ENCODE peak calls at places on chromosomes 11 and 22, in six cellular contexts. One of them, this sample, is unnamed.

GRCh38 chr11:6437993-6438392 is 2.8 kb downstream of the HPX start:
- DNase-seq in choroid plexus epithelial cell: no peak
- DNase-seq in mucosa of descending colon: no peak
- DNase-seq in Peyer's patch: no peak
- DNase-seq in kidney: no peak
- DNase-seq in lower leg skin: no peak
- DNase-seq in this sample: no peak

GRCh38 chr11:78074756-78075155 is 4.9 kb downstream of the NDUFC2 start:
- DNase-seq in choroid plexus epithelial cell: no peak
- DNase-seq in mucosa of descending colon: no peak
- DNase-seq in Peyer's patch: no peak
- DNase-seq in kidney: no peak
- DNase-seq in lower leg skin: no peak
- DNase-seq in this sample: no peak

GRCh38 chr22:39537981-39538380 is 5.4 kb upstream of the RPS19BP1 start:
- DNase-seq in choroid plexus epithelial cell: no peak
- DNase-seq in mucosa of descending colon: no peak
- DNase-seq in Peyer's patch: no peak
- DNase-seq in kidney: no peak
- DNase-seq in lower leg skin: no peak
- DNase-seq in this sample: no peak

GRCh38 chr11:119742263-119742861 is 13.4 kb upstream of the NECTIN1 start:
- DNase-seq in choroid plexus epithelial cell: no peak
- DNase-seq in mucosa of descending colon: peak
- DNase-seq in Peyer's patch: no peak
- DNase-seq in kidney: no peak
- DNase-seq in lower leg skin: no peak
- DNase-seq in this sample: no peak

GRCh38 chr11:25943777-25944661 is 387.9 kb upstream of the ANO3 start:
- DNase-seq in choroid plexus epithelial cell: no peak
- DNase-seq in mucosa of descending colon: peak
- DNase-seq in Peyer's patch: no peak
- DNase-seq in kidney: peak
- DNase-seq in lower leg skin: no peak
- DNase-seq in this sample: no peak

GRCh38 chr11:130068986-130069683 is 559 bp upstream of the APLP2 start:
- DNase-seq in choroid plexus epithelial cell: peak
- DNase-seq in mucosa of descending colon: no peak
- DNase-seq in Peyer's patch: peak
- DNase-seq in kidney: peak
- DNase-seq in lower leg skin: peak
- DNase-seq in this sample: peak

GRCh38 chr11:130771708-130772107 is 144.6 kb downstream of the SNX19 start:
- DNase-seq in choroid plexus epithelial cell: peak
- DNase-seq in mucosa of descending colon: no peak
- DNase-seq in Peyer's patch: no peak
- DNase-seq in kidney: no peak
- DNase-seq in lower leg skin: no peak
- DNase-seq in this sample: peak

GRCh38 chr11:46736146-46736545 is 17.1 kb downstream of the F2 start:
- DNase-seq in choroid plexus epithelial cell: no peak
- DNase-seq in mucosa of descending colon: no peak
- DNase-seq in Peyer's patch: no peak
- DNase-seq in kidney: no peak
- DNase-seq in lower leg skin: peak
- DNase-seq in this sample: no peak

GRCh38 chr11:62552931-62553838 is 6.6 kb upstream of the AHNAK start:
- DNase-seq in choroid plexus epithelial cell: peak
- DNase-seq in mucosa of descending colon: peak
- DNase-seq in Peyer's patch: peak
- DNase-seq in kidney: peak
- DNase-seq in lower leg skin: peak
- DNase-seq in this sample: peak

GRCh38 chr11:119047205-119047604 is 9.8 kb downstream of the HYOU1 start:
- DNase-seq in choroid plexus epithelial cell: no peak
- DNase-seq in mucosa of descending colon: peak
- DNase-seq in Peyer's patch: no peak
- DNase-seq in kidney: peak
- DNase-seq in lower leg skin: no peak
- DNase-seq in this sample: no peak

GRCh38 chr22:26409705-26410376 is 19.2 kb upstream of the ASPHD2 start:
- DNase-seq in choroid plexus epithelial cell: no peak
- DNase-seq in mucosa of descending colon: no peak
- DNase-seq in Peyer's patch: no peak
- DNase-seq in kidney: no peak
- DNase-seq in lower leg skin: no peak
- DNase-seq in this sample: no peak

GRCh38 chr11:11993814-11994213 is 14.6 kb downstream of the DKK3 start:
- DNase-seq in choroid plexus epithelial cell: peak
- DNase-seq in mucosa of descending colon: no peak
- DNase-seq in Peyer's patch: no peak
- DNase-seq in kidney: no peak
- DNase-seq in lower leg skin: peak
- DNase-seq in this sample: peak

GRCh38 chr11:46361283-46362145 is 14.3 kb downstream of the DGKZ start:
- DNase-seq in choroid plexus epithelial cell: peak
- DNase-seq in mucosa of descending colon: no peak
- DNase-seq in Peyer's patch: peak
- DNase-seq in kidney: peak
- DNase-seq in lower leg skin: peak
- DNase-seq in this sample: peak

GRCh38 chr11:10514210-10514609 is 26.8 kb downstream of the RNF141 start:
- DNase-seq in choroid plexus epithelial cell: peak
- DNase-seq in mucosa of descending colon: no peak
- DNase-seq in Peyer's patch: no peak
- DNase-seq in kidney: no peak
- DNase-seq in lower leg skin: no peak
- DNase-seq in this sample: peak

GRCh38 chr11:120555433-120555773 is 43.9 kb downstream of the GRIK4 start:
- DNase-seq in choroid plexus epithelial cell: no peak
- DNase-seq in mucosa of descending colon: no peak
- DNase-seq in Peyer's patch: no peak
- DNase-seq in kidney: no peak
- DNase-seq in lower leg skin: no peak
- DNase-seq in this sample: no peak

GRCh38 chr11:64598797-64599697 is 8.0 kb downstream of the SLC22A12 start:
- DNase-seq in choroid plexus epithelial cell: no peak
- DNase-seq in mucosa of descending colon: peak
- DNase-seq in Peyer's patch: no peak
- DNase-seq in kidney: peak
- DNase-seq in lower leg skin: no peak
- DNase-seq in this sample: no peak

GRCh38 chr11:62142043-62142375 is 18.2 kb downstream of the INCENP start:
- DNase-seq in choroid plexus epithelial cell: no peak
- DNase-seq in mucosa of descending colon: no peak
- DNase-seq in Peyer's patch: no peak
- DNase-seq in kidney: no peak
- DNase-seq in lower leg skin: peak
- DNase-seq in this sample: no peak

GRCh38 chr22:38211556-38211955 is 9.8 kb downstream of the MAFF start:
- DNase-seq in choroid plexus epithelial cell: no peak
- DNase-seq in mucosa of descending colon: no peak
- DNase-seq in Peyer's patch: no peak
- DNase-seq in kidney: no peak
- DNase-seq in lower leg skin: no peak
- DNase-seq in this sample: no peak

GRCh38 chr22:38212442-38212841 is 10.6 kb downstream of the MAFF start:
- DNase-seq in choroid plexus epithelial cell: no peak
- DNase-seq in mucosa of descending colon: no peak
- DNase-seq in Peyer's patch: no peak
- DNase-seq in kidney: no peak
- DNase-seq in lower leg skin: no peak
- DNase-seq in this sample: no peak

GRCh38 chr22:38215156-38216038 is 13.6 kb downstream of the MAFF start:
- DNase-seq in choroid plexus epithelial cell: no peak
- DNase-seq in mucosa of descending colon: no peak
- DNase-seq in Peyer's patch: no peak
- DNase-seq in kidney: no peak
- DNase-seq in lower leg skin: no peak
- DNase-seq in this sample: no peak

GRCh38 chr22:38213319-38214247 is 11.8 kb downstream of the MAFF start:
- DNase-seq in choroid plexus epithelial cell: no peak
- DNase-seq in mucosa of descending colon: no peak
- DNase-seq in Peyer's patch: no peak
- DNase-seq in kidney: no peak
- DNase-seq in lower leg skin: no peak
- DNase-seq in this sample: no peak

DNA sequence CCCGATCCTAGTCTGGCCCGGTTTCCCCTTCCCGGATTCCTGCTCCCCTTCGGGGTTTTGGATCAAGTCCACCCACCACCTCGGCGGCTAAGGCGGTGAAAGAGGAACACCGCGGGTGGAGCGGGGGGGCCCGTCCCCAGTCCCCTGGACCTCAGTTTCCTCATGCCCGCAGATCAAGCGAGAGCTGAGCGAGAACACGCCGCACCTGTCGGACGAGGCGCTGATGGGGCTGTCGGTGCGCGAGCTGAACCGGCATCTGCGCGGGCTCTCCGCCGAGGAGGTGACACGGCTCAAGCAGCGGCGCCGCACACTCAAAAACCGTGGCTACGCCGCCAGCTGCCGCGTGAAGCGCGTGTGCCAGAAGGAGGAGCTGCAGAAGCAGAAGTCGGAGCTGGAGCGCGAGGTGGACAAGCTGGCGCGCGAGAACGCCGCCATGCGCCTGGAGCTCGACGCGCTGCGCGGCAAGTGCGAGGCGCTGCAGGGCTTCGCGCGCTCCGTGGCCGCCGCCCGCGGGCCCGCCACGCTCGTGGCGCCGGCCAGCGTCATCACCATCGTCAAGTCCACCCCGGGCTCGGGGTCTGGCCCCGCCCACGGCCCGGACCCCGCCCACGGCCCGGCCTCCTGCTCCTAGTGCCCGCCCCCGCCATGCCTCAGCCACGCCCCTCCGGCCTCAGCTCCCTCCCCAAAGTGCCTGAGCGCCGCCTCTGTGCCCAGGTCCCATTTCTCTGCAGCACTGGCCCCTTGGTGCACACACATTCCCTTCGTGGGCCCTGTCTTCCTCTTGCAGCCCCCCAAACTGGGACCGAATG is 12.7 kb downstream of the MAFF start:
- DNase-seq in choroid plexus epithelial cell: peak
- DNase-seq in mucosa of descending colon: peak
- DNase-seq in Peyer's patch: peak
- DNase-seq in kidney: peak
- DNase-seq in lower leg skin: peak
- DNase-seq in this sample: peak
- H3K4me3 ChIP-seq in choroid plexus epithelial cell: peak
- H3K4me3 ChIP-seq in mucosa of descending colon: no peak
- H3K4me3 ChIP-seq in Peyer's patch: peak
- H3K4me3 ChIP-seq in kidney: peak
- H3K4me3 ChIP-seq in lower leg skin: no peak
- H3K4me3 ChIP-seq in this sample: peak

GRCh38 chr22:25332386-25332785 is 112.9 kb downstream of the CRYBB2 start:
- DNase-seq in choroid plexus epithelial cell: no peak
- DNase-seq in mucosa of descending colon: no peak
- DNase-seq in Peyer's patch: no peak
- DNase-seq in kidney: no peak
- DNase-seq in lower leg skin: no peak
- DNase-seq in this sample: no peak

GRCh38 chr22:25331050-25331449 is 111.6 kb downstream of the CRYBB2 start:
- DNase-seq in choroid plexus epithelial cell: no peak
- DNase-seq in mucosa of descending colon: no peak
- DNase-seq in Peyer's patch: no peak
- DNase-seq in kidney: no peak
- DNase-seq in lower leg skin: no peak
- DNase-seq in this sample: no peak

GRCh38 chr22:25334091-25334490 is 114.7 kb downstream of the CRYBB2 start:
- DNase-seq in choroid plexus epithelial cell: peak
- DNase-seq in mucosa of descending colon: no peak
- DNase-seq in Peyer's patch: peak
- DNase-seq in kidney: no peak
- DNase-seq in lower leg skin: no peak
- DNase-seq in this sample: peak
- TF ChIP-seq CTCF in choroid plexus epithelial cell: peak
- TF ChIP-seq CTCF in mucosa of descending colon: peak
- TF ChIP-seq CTCF in Peyer's patch: peak
- TF ChIP-seq CTCF in kidney: no peak
- TF ChIP-seq CTCF in lower leg skin: no peak
- TF ChIP-seq CTCF in this sample: peak

GRCh38 chr11:93244018-93244417 is 46.2 kb upstream of the SLC36A4 start:
- DNase-seq in choroid plexus epithelial cell: no peak
- DNase-seq in mucosa of descending colon: no peak
- DNase-seq in Peyer's patch: no peak
- DNase-seq in kidney: no peak
- DNase-seq in lower leg skin: no peak
- DNase-seq in this sample: no peak

GRCh38 chr11:93248602-93249001 is 50.8 kb upstream of the SLC36A4 start:
- DNase-seq in choroid plexus epithelial cell: peak
- DNase-seq in mucosa of descending colon: no peak
- DNase-seq in Peyer's patch: no peak
- DNase-seq in kidney: no peak
- DNase-seq in lower leg skin: no peak
- DNase-seq in this sample: peak

GRCh38 chr11:93253111-93253510 is 55.3 kb upstream of the SLC36A4 start:
- DNase-seq in choroid plexus epithelial cell: no peak
- DNase-seq in mucosa of descending colon: no peak
- DNase-seq in Peyer's patch: no peak
- DNase-seq in kidney: no peak
- DNase-seq in lower leg skin: no peak
- DNase-seq in this sample: no peak

GRCh38 chr11:93251922-93252321 is 54.1 kb upstream of the SLC36A4 start:
- DNase-seq in choroid plexus epithelial cell: no peak
- DNase-seq in mucosa of descending colon: no peak
- DNase-seq in Peyer's patch: no peak
- DNase-seq in kidney: no peak
- DNase-seq in lower leg skin: no peak
- DNase-seq in this sample: no peak

GRCh38 chr11:93249437-93250210 is 51.8 kb upstream of the SLC36A4 start:
- DNase-seq in choroid plexus epithelial cell: no peak
- DNase-seq in mucosa of descending colon: no peak
- DNase-seq in Peyer's patch: no peak
- DNase-seq in kidney: no peak
- DNase-seq in lower leg skin: no peak
- DNase-seq in this sample: no peak
- H3K4me3 ChIP-seq in choroid plexus epithelial cell: no peak
- H3K4me3 ChIP-seq in mucosa of descending colon: no peak
- H3K4me3 ChIP-seq in Peyer's patch: no peak
- H3K4me3 ChIP-seq in kidney: no peak
- H3K4me3 ChIP-seq in lower leg skin: no peak
- H3K4me3 ChIP-seq in this sample: no peak

DNA sequence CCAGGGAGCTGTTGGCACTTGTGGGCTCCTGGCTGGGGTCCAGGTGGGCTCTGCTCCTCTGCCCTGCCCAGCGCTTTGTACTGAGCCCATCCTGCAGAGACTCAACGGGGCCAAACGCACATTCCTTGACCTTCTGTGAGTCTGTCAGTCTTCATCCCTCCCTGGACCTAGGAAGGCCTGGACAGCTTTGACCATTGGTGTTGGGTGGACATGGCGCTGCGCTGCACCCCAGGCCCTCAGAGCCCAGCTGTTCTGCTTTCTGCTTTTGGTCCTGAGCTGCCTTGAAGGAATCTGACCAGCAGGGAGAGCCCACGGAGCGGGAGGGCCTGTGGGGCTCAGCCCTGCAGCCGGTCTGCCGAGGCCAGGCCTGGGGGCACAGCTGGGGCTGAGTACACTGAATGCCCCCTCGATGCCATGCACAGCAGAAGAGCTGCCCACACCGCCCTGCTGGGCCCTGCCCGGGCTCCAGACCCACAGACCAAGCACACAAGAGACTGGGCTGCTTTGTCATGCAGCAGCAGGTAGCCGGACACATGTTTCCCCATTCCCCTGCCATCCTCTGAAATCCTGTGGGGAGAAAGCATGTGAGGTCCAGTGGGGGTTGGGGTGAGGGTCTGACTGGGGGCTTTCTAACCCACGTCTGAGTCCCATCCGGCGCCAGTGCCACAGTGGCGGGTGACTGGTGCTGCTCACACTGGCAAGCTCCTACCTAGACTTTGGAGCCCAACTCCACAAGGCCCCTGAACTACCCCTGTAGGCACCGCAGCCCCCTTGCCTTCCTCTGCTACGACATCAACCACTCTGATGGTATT is 24.1 kb upstream of the CCDC188 start:
- DNase-seq in choroid plexus epithelial cell: peak
- DNase-seq in mucosa of descending colon: no peak
- DNase-seq in Peyer's patch: no peak
- DNase-seq in kidney: no peak
- DNase-seq in lower leg skin: no peak
- DNase-seq in this sample: peak
- TF ChIP-seq CTCF in choroid plexus epithelial cell: peak
- TF ChIP-seq CTCF in mucosa of descending colon: no peak
- TF ChIP-seq CTCF in Peyer's patch: peak
- TF ChIP-seq CTCF in kidney: no peak
- TF ChIP-seq CTCF in lower leg skin: no peak
- TF ChIP-seq CTCF in this sample: peak